ENCODE peak calls at places on chromosomes 5 and 9, in six cellular contexts. I is tibial nerve, O is transverse colon, T is A549, V is sigmoid colon, N is stomach. J is an unnamed sample.
A peak's percentile ranks its signal among the peaks of the same experiment; 100 is the strongest.

GRCh38 chr9:114538241-114538640 is 33.0 kb upstream of the WHRN start:
- DNase-seq in N (peak; percentile 41), T (peak; percentile 70), I (no peak), O (peak; percentile 69), V (no peak), J (no peak)

GRCh38 chr5:58334035-58334434 is 125.9 kb downstream of the PLK2 start:
- DNase-seq in T (no peak), I (no peak), N (no peak), O (no peak), V (no peak), J (no peak)

GRCh38 chr5:132049093-132049492 is 11.4 kb upstream of the IL3 start:
- DNase-seq in I (no peak), O (no peak), T (no peak), V (no peak), N (no peak), J (no peak)

GRCh38 chr5:116546033-116546742 is 28.4 kb downstream of the SEMA6A start:
- DNase-seq in N (no peak), O (peak; percentile 80), T (peak; percentile 1), V (no peak), I (no peak), J (no peak)

GRCh38 chr9:104779334-104779733 is 15.4 kb downstream of the NIPSNAP3B start:
- DNase-seq in V (no peak), O (no peak), T (no peak), I (no peak), N (no peak), J (no peak)

GRCh38 chr9:37392272-37392671 is 30.2 kb upstream of the GRHPR start:
- DNase-seq in I (no peak), O (no peak), T (no peak), N (no peak), V (no peak), J (no peak)

GRCh38 chr9:91211414-91211813 is 150.3 kb downstream of the AUH start:
- DNase-seq in V (no peak), T (no peak), I (no peak), N (peak; percentile 77), O (no peak), J (no peak)

GRCh38 chr5:9196403-9197224 is 349.3 kb downstream of the SEMA5A start:
- DNase-seq in O (no peak), I (no peak), N (no peak), V (no peak), T (no peak), J (no peak)

GRCh38 chr5:73265641-73266040 is 92.6 kb downstream of the TMEM174 start:
- DNase-seq in T (no peak), I (no peak), N (no peak), O (no peak), V (no peak), J (no peak)

GRCh38 chr5:171794470-171794869 is 8.9 kb downstream of the SMIM23 start:
- DNase-seq in V (no peak), I (no peak), N (no peak), T (no peak), O (no peak), J (no peak)

GRCh38 chr5:135398160-135398854 is 724 bp downstream of the MACROH2A1 start:
- DNase-seq in I (no peak), V (no peak), O (peak; percentile 77), N (peak; percentile 48), T (peak; percentile 16), J (peak; percentile 58)

GRCh38 chr5:86879086-86879485 is 261.3 kb downstream of the COX7C start:
- DNase-seq in V (no peak), I (no peak), T (no peak), N (no peak), O (no peak), J (no peak)

GRCh38 chr5:172744106-172745104 is 26.6 kb downstream of the DUSP1 start:
- DNase-seq in N (peak; percentile 64), I (no peak), T (no peak), O (peak; percentile 74), V (peak; percentile 70), J (peak; percentile 28)

GRCh38 chr5:74098456-74098855 is 472.5 kb downstream of the ARHGEF28 start:
- DNase-seq in I (no peak), V (no peak), O (no peak), T (no peak), N (no peak), J (no peak)

GRCh38 chr5:135598691-135599395 is 20.1 kb upstream of the CXCL14 start:
- DNase-seq in O (no peak), N (no peak), I (no peak), T (no peak), V (no peak), J (no peak)

GRCh38 chr9:83620841-83621636 is 1.9 kb upstream of the IDNK start:
- DNase-seq in O (peak; percentile 52), T (peak; percentile 63), I (no peak), N (peak; percentile 53), V (no peak), J (peak; percentile 22)

GRCh38 chr9:133355881-133356357 is 368 bp downstream of the SURF1 start:
- DNase-seq in I (no peak), T (no peak), V (no peak), N (no peak), O (no peak), J (no peak)

GRCh38 chr5:2153350-2153749 is 270.6 kb upstream of the IRX4 start:
- DNase-seq in I (no peak), V (no peak), N (no peak), T (no peak), O (no peak), J (no peak)

GRCh38 chr9:81822967-81823366 is 105.3 kb upstream of the SPATA31D4 start:
- DNase-seq in T (no peak), O (no peak), I (no peak), V (no peak), N (no peak), J (no peak)

GRCh38 chr9:133995012-133995896 is 3.1 kb upstream of the VAV2 start:
- DNase-seq in O (no peak), T (peak; percentile 71), V (no peak), N (no peak), I (no peak), J (no peak)

GRCh38 chr5:150016537-150016936 is 16.0 kb downstream of the HMGXB3 start:
- DNase-seq in O (no peak), I (no peak), V (no peak), N (no peak), T (no peak), J (no peak)

GRCh38 chr5:114319821-114320220 is 42.0 kb upstream of the KCNN2 start:
- DNase-seq in I (no peak), N (no peak), V (no peak), T (no peak), O (no peak), J (no peak)

GRCh38 chr5:75071100-75071499 is 18.7 kb upstream of the GCNT4 start:
- DNase-seq in I (no peak), N (no peak), O (no peak), T (no peak), V (no peak), J (no peak)

GRCh38 chr9:22041792-22042191 is 32.7 kb upstream of the CDKN2B start:
- DNase-seq in O (peak; percentile 84), I (no peak), T (no peak), N (peak; percentile 71), V (no peak), J (no peak)

GRCh38 chr9:107492381-107492780 is 2.8 kb upstream of the KLF4 start:
- DNase-seq in N (no peak), V (no peak), O (no peak), I (no peak), T (no peak), J (no peak)

GRCh38 chr5:32680183-32680582 is 30.9 kb upstream of the NPR3 start:
- DNase-seq in V (no peak), N (no peak), O (no peak), T (no peak), I (no peak), J (no peak)

GRCh38 chr5:3428355-3428754 is 167.3 kb upstream of the IRX1 start:
- DNase-seq in I (no peak), N (no peak), V (no peak), T (no peak), O (no peak), J (no peak)

GRCh38 chr9:134216449-134216951 is 52.1 kb upstream of the RNU6ATAC start:
- DNase-seq in I (no peak), V (peak; percentile 45), T (no peak), N (no peak), O (no peak), J (peak; percentile 20)

GRCh38 chr5:118434522-118434921 is 553.8 kb downstream of the DTWD2 start:
- DNase-seq in I (no peak), V (no peak), N (no peak), T (no peak), O (no peak), J (no peak)

GRCh38 chr9:131334568-131335105 is 45.1 kb downstream of the PLPP7 start:
- DNase-seq in V (peak; percentile 64), O (no peak), I (no peak), T (no peak), N (no peak), J (peak; percentile 51)

GRCh38 chr9:79371301-79371700 is 200.5 kb upstream of the TLE4 start:
- DNase-seq in O (no peak), T (no peak), V (no peak), N (no peak), I (no peak), J (no peak)

GRCh38 chr9:79377315-79377855 is 194.4 kb upstream of the TLE4 start:
- DNase-seq in I (no peak), T (no peak), V (no peak), O (no peak), N (no peak), J (no peak)

GRCh38 chr9:79371948-79372555 is 199.7 kb upstream of the TLE4 start:
- DNase-seq in O (no peak), N (no peak), I (no peak), T (no peak), V (no peak), J (no peak)
- TF ChIP-seq EP300 in O (no peak), N (no peak), I (no peak), T (no peak), V (no peak), J (no peak)

GRCh38 chr5:177431317-177432142 is 5.1 kb downstream of the GRK6 start:
- DNase-seq in O (peak; percentile 82), I (no peak), T (no peak), V (peak; percentile 66), N (peak; percentile 55), J (no peak)
- H3K4me3 ChIP-seq in O (no peak overlapping the region), I (no peak overlapping the region), T (no peak overlapping the region), V (no peak overlapping the region), N (peak overlapping the region; percentile 5), J (no peak overlapping the region)

DNA sequence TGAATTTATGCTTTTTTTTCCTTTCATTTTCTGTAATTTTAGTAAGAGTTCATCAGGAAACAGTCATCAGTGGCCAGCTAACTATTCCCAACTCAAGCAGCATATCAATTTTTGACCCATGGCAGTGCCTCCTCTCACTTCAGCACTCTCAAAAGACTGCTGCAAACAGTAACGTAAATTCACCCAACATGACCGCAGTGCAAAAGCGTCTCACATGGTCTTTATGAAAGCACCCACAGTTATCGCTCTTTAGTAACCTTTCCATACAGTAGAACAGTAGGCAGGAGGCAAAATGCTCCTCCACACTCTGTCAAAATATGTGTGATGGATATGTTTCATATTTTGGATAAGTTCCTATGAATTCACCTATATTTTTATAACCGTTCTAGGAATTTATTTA is 48.6 kb downstream of the PARP8 start:
- DNase-seq in I (no peak), T (no peak), O (no peak), N (no peak), V (no peak), J (no peak)
- H3K4me1 ChIP-seq in I (peaks cover 20% of the 10 kb centered on the region), T (no peaks in the 10 kb centered on the region), O (peaks cover 3% of the 10 kb centered on the region), N (peaks cover 29% of the 10 kb centered on the region), V (no peaks in the 10 kb centered on the region), J (no peaks in the 10 kb centered on the region)

GRCh38 chr5:76790632-76791290 is 28.1 kb upstream of the F2RL1 start:
- DNase-seq in T (peak; percentile 94), O (no peak), V (no peak), I (no peak), N (no peak), J (peak; percentile 20)
- TF ChIP-seq EP300 in T (peak; percentile 83), O (no peak), V (no peak), I (peak; percentile 71), N (no peak), J (no peak)

J was measured in ovary.